ENCODE peak calls at places on chromosome 3, in four cellular contexts. B is HCT116, Q is GM12865, L is AG09309. V is an unnamed sample.

GRCh38 chr3:141051641-141052569 is 758 bp downstream of the SPSB4 start:
- DNase-seq in B (no peak), Q (no peak), L (no peak), V (no peak)

GRCh38 chr3:140035856-140036255 is 100.9 kb downstream of the CLSTN2 start:
- DNase-seq in B (no peak), Q (no peak), L (no peak), V (no peak)

GRCh38 chr3:119579366-119580147 is at the start of gene ADPRH:
- DNase-seq in B (peak; percentile 27), Q (peak; percentile 91), L (no peak), V (no peak)

GRCh38 chr3:114452176-114452744 is 158.4 kb downstream of the TIGIT start:
- DNase-seq in B (no peak), Q (peak; percentile 45), L (no peak), V (no peak)

GRCh38 chr3:111923095-111923771 is 55.6 kb upstream of the ABHD10 start:
- DNase-seq in B (peak; percentile 87), Q (no peak), L (no peak), V (no peak)

GRCh38 chr3:32395451-32395970 is 3.9 kb downstream of the CMTM7 start:
- DNase-seq in B (no peak), Q (no peak), L (no peak), V (no peak)

GRCh38 chr3:134483195-134483890 is 2.4 kb downstream of the ANAPC13 start:
- DNase-seq in B (no peak), Q (no peak), L (no peak), V (no peak)

GRCh38 chr3:32934150-32934742 is 17.2 kb upstream of the CCR4 start:
- DNase-seq in B (peak; percentile 12), Q (peak; percentile 30), L (no peak), V (no peak)

GRCh38 chr3:197302696-197303341 is 4.4 kb upstream of the DLG1 start:
- DNase-seq in B (no peak), Q (no peak), L (peak; percentile 60), V (no peak)

GRCh38 chr3:55664387-55664786 is 177.3 kb upstream of the WNT5A start:
- DNase-seq in B (no peak), Q (no peak), L (no peak), V (no peak)

GRCh38 chr3:167691366-167691765 is 37.6 kb upstream of the WDR49 start:
- DNase-seq in B (no peak), Q (peak; percentile 89), L (no peak), V (no peak)

GRCh38 chr3:127092776-127093175 is 100.2 kb upstream of the PRR23E start:
- DNase-seq in B (no peak), Q (no peak), L (no peak), V (no peak)

GRCh38 chr3:129424185-129424841 is 4.1 kb downstream of the EFCAB12 start:
- DNase-seq in B (no peak), Q (peak; percentile 83), L (no peak), V (no peak)

GRCh38 chr3:114538211-114538610 is 244.4 kb downstream of the TIGIT start:
- DNase-seq in B (no peak), Q (no peak), L (no peak), V (no peak)

GRCh38 chr3:58214484-58215316 is 3.9 kb upstream of the DNASE1L3 start:
- DNase-seq in B (no peak), Q (peak; percentile 90), L (no peak), V (no peak)
- TF ChIP-seq CTCF in B (no peak), Q (peak; percentile 27), L (no peak), V (no peak)

DNA sequence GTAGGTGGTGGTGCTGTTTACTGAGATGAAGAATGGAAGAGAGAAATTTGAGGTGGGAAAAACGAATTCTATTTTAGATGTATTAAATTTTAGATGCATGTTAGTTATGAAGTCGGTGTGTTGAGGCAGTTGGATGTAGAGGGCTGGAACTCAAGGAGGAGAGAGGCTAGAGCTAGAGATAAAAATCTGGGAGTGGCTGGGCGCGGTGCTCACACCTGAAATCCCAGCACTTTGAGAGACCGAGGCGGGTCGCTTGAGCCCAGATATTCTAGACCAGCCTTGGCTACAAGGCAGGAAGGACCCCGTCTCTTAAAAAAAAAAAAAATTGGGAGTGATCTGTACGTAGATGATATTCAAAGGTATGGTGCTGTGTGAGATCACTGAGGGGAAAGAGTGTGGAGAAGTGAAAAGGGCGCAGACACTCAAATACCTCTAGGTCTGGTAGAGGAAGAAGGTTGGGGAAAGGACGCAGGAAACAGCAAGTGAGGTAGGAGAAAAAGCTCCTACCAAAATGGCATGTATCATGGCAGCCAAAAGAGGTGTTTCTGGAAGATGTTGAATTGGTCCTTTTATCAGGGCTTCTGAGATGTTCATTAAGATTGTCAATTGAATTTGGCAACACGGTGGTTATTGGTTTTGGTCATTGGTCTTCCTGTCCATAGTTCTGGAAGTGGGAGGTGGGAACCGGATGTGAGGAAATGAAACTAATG is 1.8 kb downstream of the YEATS2 start:
- DNase-seq in B (no peak), Q (peak; percentile 11), L (no peak), V (no peak)
- H3K4me3 ChIP-seq in B (peak overlapping the region; percentile 99), Q (peak overlapping the region; percentile 93), L (peak overlapping the region; percentile 91), V (peak overlapping the region; percentile 99)

DNA sequence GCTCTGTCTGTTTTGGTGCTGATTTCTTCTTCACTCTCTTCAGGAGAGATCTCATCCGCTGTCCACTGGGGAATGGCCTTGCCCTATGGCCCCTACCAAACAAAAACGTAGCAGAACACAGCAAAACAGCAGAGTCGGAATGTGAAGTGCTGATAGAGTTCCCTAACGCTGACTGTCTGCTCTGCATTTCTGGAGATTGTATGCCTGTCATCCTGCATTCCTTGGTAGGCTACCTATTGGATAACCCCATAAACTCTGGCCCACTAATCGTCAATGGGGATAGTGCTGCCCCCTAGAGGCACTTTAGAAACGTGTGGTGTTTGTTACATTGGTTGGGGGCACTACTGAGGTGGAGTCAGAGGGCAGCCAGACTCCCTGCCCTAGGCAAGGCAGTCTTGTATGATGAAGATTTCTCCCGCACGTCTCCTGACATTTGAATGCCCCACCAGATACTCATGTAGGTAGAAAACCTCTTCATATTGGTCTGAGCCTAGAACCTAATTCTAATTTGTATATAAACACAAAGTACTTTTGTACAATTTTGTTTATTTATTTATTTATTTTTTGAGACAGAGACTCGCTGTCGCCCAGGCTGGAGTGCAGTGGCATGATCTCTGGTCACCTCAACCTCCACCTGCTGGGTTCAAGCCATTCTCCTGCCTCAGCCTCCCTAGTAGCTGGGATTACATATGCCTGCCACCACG is 15.6 kb upstream of the MAGEF1 start:
- DNase-seq in B (peak; percentile 81), Q (peak; percentile 56), L (no peak), V (peak; percentile 50)
- TF ChIP-seq CTCF in B (peak; percentile 97), Q (peak; percentile 65), L (peak; percentile 81), V (peak; percentile 81)

DNA sequence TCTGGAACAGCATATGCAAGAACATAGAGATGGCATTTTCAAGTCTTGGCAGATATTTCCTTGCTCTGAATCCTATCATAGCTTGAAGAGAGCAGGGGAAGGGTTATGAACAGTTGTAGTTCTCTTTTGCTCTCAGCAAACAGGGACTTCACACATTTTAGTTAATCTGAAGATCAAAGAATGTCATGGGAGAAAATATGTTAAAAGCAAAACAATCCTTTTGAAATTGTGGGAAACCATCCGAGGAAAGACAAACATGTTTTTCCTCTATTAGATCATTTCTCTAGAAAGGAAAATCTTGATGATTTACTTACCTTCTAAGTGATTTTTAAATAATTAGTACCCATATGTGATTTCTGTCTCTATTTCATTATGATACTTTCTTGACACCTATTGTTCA is 77.8 kb upstream of the DCBLD2 start:
- DNase-seq in B (no peak), Q (no peak), L (no peak), V (no peak)
- H3K4me3 ChIP-seq in B (no peak overlapping the region), Q (no peak overlapping the region), L (no peak overlapping the region), V (no peak overlapping the region)

GRCh38 chr3:195035345-195036202 is 235.4 kb downstream of the XXYLT1 start:
- DNase-seq in B (no peak), Q (no peak), L (no peak), V (no peak)
- TF ChIP-seq CTCF in B (peak; percentile 77), Q (peak; percentile 20), L (peak; percentile 22), V (peak; percentile 35)

GRCh38 chr3:144433006-144433405 is 461.4 kb downstream of the DIPK2A start:
- DNase-seq in B (no peak), Q (no peak), L (no peak), V (no peak)

GRCh38 chr3:144426366-144426765 is 454.7 kb downstream of the DIPK2A start:
- DNase-seq in B (no peak), Q (no peak), L (no peak), V (no peak)

GRCh38 chr3:144429719-144430121 is 458.1 kb downstream of the DIPK2A start:
- DNase-seq in B (no peak), Q (peak; percentile 74), L (peak; percentile 4), V (no peak)

DNA sequence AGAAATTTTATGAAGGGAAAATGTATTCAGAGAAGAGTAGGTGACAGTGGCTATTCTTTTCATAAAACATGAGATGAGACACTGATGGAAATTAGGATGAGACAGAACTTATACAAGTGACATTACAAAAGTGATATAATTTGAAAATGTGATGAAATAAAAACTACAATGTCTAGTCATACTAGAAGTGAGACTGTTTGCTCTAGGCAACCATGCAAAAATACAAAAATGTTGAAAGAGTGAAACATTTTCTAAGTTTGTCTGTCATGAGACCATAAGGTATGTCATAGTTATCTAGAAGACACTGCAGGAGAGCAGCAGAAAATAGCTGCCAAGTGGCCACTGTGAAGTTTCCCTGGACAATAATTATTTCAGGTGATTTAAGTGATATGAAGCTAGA is 459.5 kb downstream of the DIPK2A start:
- DNase-seq in B (no peak), Q (peak; percentile 30), L (no peak), V (no peak)
- H3K4me3 ChIP-seq in B (no peak overlapping the region), Q (no peak overlapping the region), L (no peak overlapping the region), V (no peak overlapping the region)

GRCh38 chr3:142597898-142598297 is 1.7 kb downstream of the PLS1 start:
- DNase-seq in B (no peak), Q (no peak), L (no peak), V (no peak)
- TF ChIP-seq CTCF in B (no peak), Q (no peak), L (no peak), V (no peak)

DNA sequence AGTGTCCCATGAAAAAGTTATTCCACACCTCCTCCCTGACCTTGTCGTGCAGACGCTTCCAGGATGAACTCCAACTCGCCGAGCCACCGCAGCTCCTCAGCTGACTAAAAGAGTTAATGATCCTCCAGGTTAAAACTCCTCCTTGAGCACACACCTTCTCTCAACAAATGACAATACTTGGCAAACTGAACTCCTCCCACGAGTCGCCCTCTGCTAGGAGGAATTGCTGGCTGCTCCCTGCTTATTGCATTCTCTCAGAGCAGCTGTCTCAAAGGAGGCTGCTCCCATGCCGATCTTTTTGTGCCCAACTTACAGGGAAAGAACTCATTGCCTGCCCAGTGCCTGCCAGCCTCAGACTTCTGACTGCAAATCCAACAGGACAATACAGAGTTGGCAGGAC is at the start of gene ATP13A4:
- DNase-seq in B (no peak), Q (no peak), L (no peak), V (no peak)
- H3K4me3 ChIP-seq in B (no peak within 1 kb of the TSS), Q (no peak within 1 kb of the TSS), L (no peak within 1 kb of the TSS), V (no peak within 1 kb of the TSS)

GRCh38 chr3:17207019-17207418 is 322.3 kb downstream of the PLCL2 start:
- DNase-seq in B (no peak), Q (no peak), L (no peak), V (no peak)

GRCh38 chr3:17213102-17213501 is 328.3 kb downstream of the PLCL2 start:
- DNase-seq in B (no peak), Q (no peak), L (no peak), V (no peak)

GRCh38 chr3:17204049-17204650 is 319.4 kb downstream of the PLCL2 start:
- DNase-seq in B (no peak), Q (no peak), L (no peak), V (no peak)

GRCh38 chr3:17207979-17208378 is 323.2 kb downstream of the PLCL2 start:
- DNase-seq in B (no peak), Q (no peak), L (no peak), V (no peak)
- TF ChIP-seq CTCF in B (no peak), Q (no peak), L (no peak), V (no peak)

V was measured in HFF-Myc.